ENCODE peak calls at places on chromosomes 12 and 14, in eight cellular contexts. B, E, M, H, T, D, G and I are unnamed samples. For H3K4me1, the result is how much of the 10 kb centered on the place peaks cover.

GRCh38 chr14:20624495-20625070 is 16.9 kb downstream of the OR6S1 start:
- DNase-seq in B (peak), E (peak), M (peak), H (peak), T (peak), D (peak), G (peak), I (peak)

GRCh38 chr12:125295550-125295949 is 230.3 kb downstream of the AACS start:
- DNase-seq in B (no peak), E (no peak), M (no peak), H (no peak), T (no peak), D (no peak), G (no peak), I (no peak)

GRCh38 chr14:91416744-91417133 is 881 bp downstream of the CCDC88C start:
- DNase-seq in B (peak), E (no peak), M (peak), H (no peak), T (peak), D (peak), G (no peak), I (no peak)

GRCh38 chr14:52844262-52845060 is 53.1 kb upstream of the GNPNAT1 start:
- DNase-seq in B (no peak), E (no peak), M (no peak), H (no peak), T (no peak), D (peak), G (no peak), I (no peak)

GRCh38 chr14:72781476-72782181 is 112.3 kb downstream of the DPF3 start:
- DNase-seq in B (no peak), E (peak), M (no peak), H (no peak), T (no peak), D (peak), G (no peak), I (no peak)

GRCh38 chr12:126069549-126070165 is 1004.4 kb downstream of the AACS start:
- DNase-seq in B (peak), E (peak), M (no peak), H (peak), T (no peak), D (peak), G (peak), I (no peak)

GRCh38 chr14:73740921-73741326 is 26.7 kb upstream of the PNMA1 start:
- DNase-seq in B (peak), E (peak), M (no peak), H (no peak), T (peak), D (peak), G (no peak), I (peak)

GRCh38 chr12:89364058-89364457 is 11.8 kb upstream of the DUSP6 start:
- DNase-seq in B (no peak), E (no peak), M (no peak), H (no peak), T (no peak), D (no peak), G (no peak), I (no peak)

GRCh38 chr12:110280784-110281548 is at the start of gene ATP2A2:
- DNase-seq in B (peak), E (peak), M (peak), H (peak), T (peak), D (peak), G (peak), I (peak)

GRCh38 chr14:97458302-97459137 is 661.3 kb downstream of the VRK1 start:
- DNase-seq in B (peak), E (no peak), M (peak), H (peak), T (peak), D (peak), G (no peak), I (no peak)

GRCh38 chr12:58252914-58253313 is 311.5 kb downstream of the ATP23 start:
- DNase-seq in B (no peak), E (no peak), M (no peak), H (no peak), T (no peak), D (no peak), G (no peak), I (no peak)

GRCh38 chr12:49334681-49335080 is 2.3 kb downstream of the C1QL4 start:
- DNase-seq in B (no peak), E (no peak), M (no peak), H (no peak), T (no peak), D (peak), G (no peak), I (no peak)

GRCh38 chr14:69713976-69714716 is 52.8 kb upstream of the SRSF5 start:
- DNase-seq in B (peak), E (no peak), M (no peak), H (no peak), T (no peak), D (no peak), G (no peak), I (no peak)

GRCh38 chr14:36827861-36828260 is 166.2 kb downstream of the PAX9 start:
- DNase-seq in B (no peak), E (no peak), M (no peak), H (no peak), T (no peak), D (no peak), G (no peak), I (no peak)

GRCh38 chr12:108752387-108752786 is 21.1 kb upstream of the CORO1C start:
- DNase-seq in B (peak), E (no peak), M (no peak), H (no peak), T (no peak), D (peak), G (no peak), I (no peak)

GRCh38 chr14:64801800-64802199 is 77.9 kb downstream of the SPTB start:
- DNase-seq in B (peak), E (no peak), M (no peak), H (peak), T (no peak), D (peak), G (peak), I (no peak)

GRCh38 chr14:71698027-71698426 is 234.2 kb upstream of the RGS6 start:
- DNase-seq in B (no peak), E (no peak), M (no peak), H (no peak), T (no peak), D (no peak), G (no peak), I (no peak)

GRCh38 chr12:110619534-110619953 is 5.6 kb downstream of the TCTN1 start:
- DNase-seq in B (no peak), E (no peak), M (no peak), H (no peak), T (no peak), D (no peak), G (no peak), I (no peak)

GRCh38 chr12:50326636-50327284 is 43.4 kb upstream of the LIMA1 start:
- DNase-seq in B (peak), E (peak), M (no peak), H (no peak), T (peak), D (peak), G (no peak), I (no peak)

GRCh38 chr12:57133013-57133569 is 4.8 kb downstream of the LRP1 start:
- DNase-seq in B (no peak), E (no peak), M (no peak), H (no peak), T (no peak), D (peak), G (no peak), I (no peak)

GRCh38 chr12:20646239-20646827 is 48.8 kb upstream of the SLCO1C1 start:
- DNase-seq in B (no peak), E (no peak), M (no peak), H (peak), T (no peak), D (no peak), G (no peak), I (no peak)

GRCh38 chr14:50064993-50065392 is 51.4 kb downstream of the VCPKMT start:
- DNase-seq in B (peak), E (peak), M (no peak), H (no peak), T (no peak), D (no peak), G (no peak), I (no peak)

GRCh38 chr12:2397356-2398045 is 344.7 kb downstream of the CACNA1C start:
- DNase-seq in B (no peak), E (no peak), M (no peak), H (no peak), T (no peak), D (no peak), G (no peak), I (no peak)

GRCh38 chr12:105705765-105706164 is 375.3 kb downstream of the C12orf75 start:
- DNase-seq in B (peak), E (no peak), M (peak), H (peak), T (no peak), D (peak), G (peak), I (no peak)

GRCh38 chr12:4518106-4518728 is 20.5 kb upstream of the RAD51AP1 start:
- DNase-seq in B (no peak), E (no peak), M (no peak), H (no peak), T (no peak), D (no peak), G (no peak), I (no peak)

GRCh38 chr14:22177870-22178269 is 411.2 kb downstream of the DAD1 start:
- DNase-seq in B (no peak), E (no peak), M (no peak), H (no peak), T (no peak), D (no peak), G (no peak), I (no peak)

GRCh38 chr14:49314756-49315155 is 271.4 kb downstream of the RPS29 start:
- DNase-seq in B (no peak), E (no peak), M (no peak), H (no peak), T (no peak), D (no peak), G (no peak), I (no peak)

GRCh38 chr12:25994252-25994651 is 35.8 kb downstream of the RASSF8 start:
- DNase-seq in B (no peak), E (no peak), M (no peak), H (no peak), T (no peak), D (no peak), G (no peak), I (no peak)

GRCh38 chr12:1580526-1580925 is 13.9 kb downstream of the FBXL14 start:
- DNase-seq in B (no peak), E (no peak), M (no peak), H (no peak), T (no peak), D (peak), G (no peak), I (no peak)

GRCh38 chr12:2779281-2779680 is 15.5 kb upstream of the FKBP4 start:
- DNase-seq in B (peak), E (no peak), M (no peak), H (no peak), T (no peak), D (no peak), G (no peak), I (no peak)

GRCh38 chr14:23579739-23580138 is 1.1 kb upstream of the JPH4 start:
- DNase-seq in B (no peak), E (no peak), M (no peak), H (no peak), T (no peak), D (no peak), G (no peak), I (no peak)

GRCh38 chr14:73661872-73662271 is 17.1 kb downstream of the DNAL1 start:
- DNase-seq in B (no peak), E (no peak), M (no peak), H (no peak), T (no peak), D (no peak), G (no peak), I (no peak)

GRCh38 chr12:128918910-128919309 is 65.6 kb downstream of the GLT1D1 start:
- DNase-seq in B (no peak), E (no peak), M (no peak), H (no peak), T (no peak), D (no peak), G (no peak), I (no peak)

GRCh38 chr14:63632932-63633514 is 8.6 kb downstream of the WDR89 start:
- DNase-seq in B (peak), E (no peak), M (no peak), H (no peak), T (no peak), D (no peak), G (no peak), I (no peak)

GRCh38 chr14:106372870-106373657 is 846.7 kb downstream of the TMEM121 start:
- DNase-seq in B (peak), E (peak), M (peak), H (no peak), T (peak), D (peak), G (peak), I (peak)
- TF ChIP-seq CTCF in B (peak), E (peak), M (peak), H (no peak), T (peak), D (peak), G (peak), I (peak)

DNA sequence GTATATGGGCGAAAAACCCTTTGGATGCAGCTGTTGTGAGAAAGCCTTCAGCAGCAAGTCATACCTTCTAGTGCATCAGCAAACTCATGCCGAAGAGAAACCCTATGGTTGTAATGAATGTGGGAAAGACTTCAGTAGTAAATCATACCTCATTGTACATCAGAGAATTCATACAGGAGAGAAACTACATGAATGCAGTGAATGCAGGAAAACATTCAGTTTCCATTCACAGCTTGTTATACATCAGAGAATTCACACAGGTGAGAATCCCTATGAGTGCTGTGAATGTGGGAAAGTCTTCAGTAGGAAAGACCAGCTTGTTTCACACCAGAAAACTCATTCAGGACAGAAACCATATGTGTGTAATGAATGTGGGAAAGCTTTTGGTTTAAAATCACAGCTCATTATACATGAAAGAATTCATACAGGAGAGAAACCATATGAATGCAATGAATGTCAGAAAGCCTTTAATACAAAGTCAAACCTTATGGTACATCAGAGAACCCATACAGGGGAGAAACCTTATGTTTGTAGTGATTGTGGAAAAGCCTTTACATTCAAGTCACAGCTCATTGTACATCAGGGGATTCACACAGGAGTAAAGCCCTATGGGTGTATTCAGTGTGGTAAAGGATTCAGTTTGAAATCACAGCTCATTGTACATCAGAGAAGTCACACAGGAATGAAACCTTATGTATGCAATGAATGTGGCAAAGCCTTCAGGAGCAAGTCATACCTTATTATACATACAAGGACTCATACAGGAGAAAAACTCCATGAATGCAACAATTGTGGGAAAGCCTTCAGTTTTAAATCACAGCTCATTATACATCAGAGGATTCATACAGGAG is 21.4 kb downstream of the ZNF268 start:
- DNase-seq in B (no peak), E (no peak), M (no peak), H (no peak), T (no peak), D (no peak), G (no peak), I (no peak)
- H3K4me3 ChIP-seq in B (no peak), E (no peak), M (no peak), H (no peak), T (no peak), D (peak), G (no peak), I (no peak)

DNA sequence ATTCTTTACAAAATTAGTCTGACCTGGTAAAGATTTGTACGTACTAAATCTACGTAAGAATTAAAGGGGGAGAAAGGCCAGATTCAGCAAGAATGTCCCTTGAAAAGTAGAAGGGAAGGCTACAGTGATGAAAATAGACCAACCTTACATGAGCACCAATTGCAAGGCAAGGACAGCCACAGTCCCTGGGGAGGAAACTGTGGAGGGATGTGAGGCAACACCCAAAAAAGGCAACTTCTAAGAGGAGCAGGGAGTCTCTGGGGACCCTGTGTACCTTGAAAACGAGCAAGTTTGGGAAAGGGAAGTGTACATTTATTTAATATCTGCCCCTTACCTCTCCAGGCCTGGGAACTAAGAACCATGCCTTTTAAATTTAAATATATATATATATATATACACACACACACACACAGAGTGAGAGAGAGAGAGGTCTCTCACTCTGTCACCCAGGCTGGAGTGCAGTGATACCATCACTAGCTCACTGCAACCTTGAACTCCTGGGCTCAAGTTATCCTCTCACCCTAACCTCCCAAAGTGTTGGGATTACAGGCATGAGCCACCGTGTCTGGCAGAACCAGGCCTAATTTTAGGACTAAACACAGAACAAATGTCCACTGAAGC is 56.4 kb downstream of the TMCC3 start:
- DNase-seq in B (no peak), E (no peak), M (peak), H (no peak), T (no peak), D (no peak), G (no peak), I (no peak)
- H3K4me1 ChIP-seq in B (under half), E (under half), M (under half), H (under half), T (under half), D (under half), G (under half), I (under half)

GRCh38 chr12:100189241-100190012 is 11.2 kb upstream of the ACTR6 start:
- DNase-seq in B (no peak), E (peak), M (no peak), H (no peak), T (no peak), D (no peak), G (no peak), I (no peak)
- TF ChIP-seq CTCF in B (no peak), E (no peak), M (no peak), H (no peak), T (no peak), D (no peak), G (no peak), I (no peak)

DNA sequence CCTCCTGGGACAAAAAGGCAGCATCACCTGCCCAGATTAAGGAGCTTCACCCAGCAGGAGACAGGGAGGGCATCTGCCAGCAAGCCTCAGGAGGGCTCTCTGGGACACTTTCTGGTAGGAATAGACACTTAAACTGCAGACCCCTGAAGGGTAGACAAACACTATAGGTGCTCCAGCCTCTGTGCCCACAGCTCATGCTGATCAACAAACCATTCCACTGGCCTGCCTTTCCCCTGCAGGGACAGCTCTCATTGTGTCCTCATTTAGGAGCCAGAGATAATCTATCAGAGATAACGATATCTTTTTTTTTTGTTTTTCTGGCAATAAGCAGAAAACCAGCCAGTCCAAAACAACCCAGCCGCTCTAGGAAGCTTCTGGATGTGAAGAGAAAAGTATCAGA is 251.8 kb upstream of the CCDC196 start:
- DNase-seq in B (no peak), E (no peak), M (no peak), H (no peak), T (no peak), D (peak), G (no peak), I (no peak)
- H3K4me3 ChIP-seq in B (no peak), E (no peak), M (no peak), H (no peak), T (no peak), D (no peak), G (no peak), I (no peak)

GRCh38 chr12:120652671-120653435 is 12.4 kb downstream of the CABP1 start:
- DNase-seq in B (no peak), E (no peak), M (no peak), H (no peak), T (peak), D (no peak), G (no peak), I (no peak)
- H3K4me1 ChIP-seq in B (under half), E (under half), M (half or more), H (under half), T (under half), D (under half), G (under half), I (half or more)

DNA sequence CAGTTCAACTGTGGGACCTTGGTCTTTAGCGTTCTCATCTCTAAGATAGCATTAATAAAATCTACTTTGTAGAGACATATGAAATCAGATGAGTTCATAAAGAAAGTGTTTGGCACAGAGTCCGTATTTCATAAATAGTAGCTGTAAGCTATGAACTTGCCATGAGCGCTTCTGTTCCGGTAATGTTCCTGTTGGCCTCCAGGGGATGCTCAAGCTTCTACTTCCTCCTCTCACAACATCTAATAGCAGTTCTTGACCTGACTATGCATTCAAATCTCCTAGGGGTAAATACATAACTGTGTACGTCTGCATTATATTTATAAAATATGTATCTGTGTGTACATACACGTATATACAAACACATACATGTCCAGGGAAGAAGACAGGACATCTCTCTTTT is 288.2 kb upstream of the TMPO start:
- DNase-seq in B (peak), E (no peak), M (no peak), H (peak), T (no peak), D (peak), G (no peak), I (no peak)
- TF ChIP-seq CTCF in B (no peak), E (no peak), M (no peak), H (peak), T (peak), D (peak), G (peak), I (no peak)

GRCh38 chr12:11959117-11959823 is 111.5 kb upstream of the BCL2L14 start:
- DNase-seq in B (no peak), E (no peak), M (no peak), H (no peak), T (no peak), D (peak), G (no peak), I (no peak)
- H3K4me3 ChIP-seq in B (no peak), E (no peak), M (no peak), H (no peak), T (no peak), D (no peak), G (no peak), I (no peak)